ENCODE peak calls at places on chromosomes 6 and 20, in seven cellular contexts. B is K562, H is HCT116, Z is SK-N-SH, R is H1, P is GM12878, V is HepG2. F is an unnamed sample.

GRCh38 chr20:19915111-19915798 is 101.9 kb upstream of the NAA20 start:
- DNase-seq in V (no peak), P (no peak), R (no peak), H (no peak), B (no peak), Z (no peak), F (no peak)

GRCh38 chr6:98716341-98716740 is 118.0 kb upstream of the POU3F2 start:
- DNase-seq in P (no peak), B (no peak), Z (no peak), R (peak; percentile 50), V (peak; percentile 1), H (no peak), F (no peak)

GRCh38 chr6:15713325-15713724 is 50.5 kb upstream of the DTNBP1 start:
- DNase-seq in P (no peak), R (no peak), B (no peak), Z (no peak), H (no peak), V (no peak), F (no peak)

GRCh38 chr6:116586276-116586675 is 15.0 kb downstream of the RWDD1 start:
- DNase-seq in H (no peak), B (no peak), P (no peak), Z (no peak), V (no peak), R (no peak), F (no peak)

GRCh38 chr6:24667378-24667803 is 514 bp downstream of the ACOT13 start:
- DNase-seq in P (no peak), V (peak; percentile 54), B (peak; percentile 51), R (no peak), Z (peak; percentile 11), H (no peak), F (no peak)

GRCh38 chr6:158770533-158770932 is 48.6 kb downstream of the EZR start:
- DNase-seq in Z (no peak), V (no peak), B (no peak), R (no peak), H (no peak), P (no peak), F (no peak)

GRCh38 chr20:47950103-47950502 is 164.8 kb upstream of the SULF2 start:
- DNase-seq in H (no peak), R (no peak), V (no peak), P (no peak), B (peak; percentile 17), Z (peak; percentile 40), F (peak; percentile 14)

GRCh38 chr20:2872304-2873009 is 824 bp upstream of the PTPRA start:
- DNase-seq in Z (peak; percentile 79), P (peak; percentile 20), R (peak; percentile 86), H (no peak), B (peak; percentile 89), V (peak; percentile 63), F (peak; percentile 57)

GRCh38 chr20:40895182-40895581 is 133.4 kb upstream of the TOP1 start:
- DNase-seq in P (no peak), Z (no peak), B (no peak), H (no peak), V (no peak), R (no peak), F (no peak)

GRCh38 chr6:68108243-68108835 is 526.7 kb upstream of the ADGRB3 start:
- DNase-seq in H (no peak), Z (no peak), B (peak; percentile 43), V (no peak), R (no peak), P (no peak), F (no peak)

GRCh38 chr6:170405311-170405975 is 98.9 kb downstream of the FAM120B start:
- DNase-seq in P (no peak), Z (no peak), R (no peak), V (no peak), B (no peak), H (no peak), F (no peak)

GRCh38 chr6:116446399-116446798 is 14.8 kb upstream of the CALHM6 start:
- DNase-seq in R (no peak), B (no peak), V (no peak), P (no peak), H (no peak), Z (no peak), F (no peak)

GRCh38 chr6:140752234-140752633 is 1377.8 kb upstream of the CITED2 start:
- DNase-seq in V (no peak), Z (no peak), P (no peak), B (no peak), H (no peak), R (no peak), F (no peak)

GRCh38 chr6:747921-748320 is 55.0 kb upstream of the EXOC2 start:
- DNase-seq in V (no peak), R (no peak), P (no peak), B (no peak), Z (no peak), H (no peak), F (no peak)

GRCh38 chr20:58627212-58628072 is 23.6 kb upstream of the STX16 start:
- DNase-seq in R (no peak), V (no peak), Z (no peak), H (no peak), B (no peak), P (no peak), F (no peak)

GRCh38 chr6:57242505-57242904 is 20.4 kb upstream of the RAB23 start:
- DNase-seq in B (no peak), P (no peak), R (no peak), H (no peak), V (peak; percentile 40), Z (no peak), F (no peak)

GRCh38 chr20:3146732-3147341 is 12.8 kb downstream of the FASTKD5 start:
- DNase-seq in V (no peak), H (no peak), P (no peak), Z (no peak), R (no peak), B (no peak), F (no peak)

GRCh38 chr6:11615214-11615602 is 77.7 kb downstream of the TMEM170B start:
- DNase-seq in R (no peak), B (no peak), P (no peak), Z (no peak), H (no peak), V (no peak), F (no peak)

DNA sequence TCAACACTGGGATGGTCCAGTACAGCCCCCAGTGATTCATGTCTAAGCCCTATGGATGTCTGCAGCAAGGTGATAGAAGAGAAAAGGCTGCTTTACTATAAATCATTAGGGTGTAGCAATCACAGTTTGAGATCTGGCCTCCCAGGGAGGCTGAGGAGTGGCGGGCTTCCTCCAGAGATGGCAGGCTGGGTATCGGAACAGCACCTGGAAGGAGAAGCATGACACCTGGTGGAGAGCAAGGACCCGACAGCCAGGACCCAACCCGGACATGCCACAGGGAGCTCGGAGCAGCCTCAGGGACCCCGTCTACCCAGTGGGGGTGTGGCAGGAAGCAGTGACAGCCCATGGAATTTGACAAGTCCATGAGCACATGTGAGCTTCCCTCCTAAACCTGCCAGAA is 114.8 kb upstream of the CD93 start:
- DNase-seq in V (peak; percentile 62), H (peak; percentile 48), B (peak; percentile 60), Z (peak; percentile 16), P (no peak), R (peak; percentile 70), F (peak; percentile 60)
- TF ChIP-seq JUND in V (no peak), H (no peak), B (no peak), Z (no peak), P (no peak), R (no peak), F (no peak)

GRCh38 chr6:101070044-101070608 is 189.0 kb upstream of the ASCC3 start:
- DNase-seq in H (no peak), P (no peak), R (no peak), B (no peak), V (no peak), Z (no peak), F (no peak)

GRCh38 chr6:101066481-101066880 is 185.4 kb upstream of the ASCC3 start:
- DNase-seq in V (no peak), H (no peak), Z (no peak), P (no peak), B (no peak), R (no peak), F (no peak)

GRCh38 chr6:101069191-101069795 is 188.2 kb upstream of the ASCC3 start:
- DNase-seq in B (no peak), V (no peak), Z (no peak), R (no peak), H (no peak), P (no peak), F (peak; percentile 5)
- TF ChIP-seq JUND in B (no peak), V (no peak), Z (no peak), R (no peak), H (no peak), P (no peak), F (no peak)

DNA sequence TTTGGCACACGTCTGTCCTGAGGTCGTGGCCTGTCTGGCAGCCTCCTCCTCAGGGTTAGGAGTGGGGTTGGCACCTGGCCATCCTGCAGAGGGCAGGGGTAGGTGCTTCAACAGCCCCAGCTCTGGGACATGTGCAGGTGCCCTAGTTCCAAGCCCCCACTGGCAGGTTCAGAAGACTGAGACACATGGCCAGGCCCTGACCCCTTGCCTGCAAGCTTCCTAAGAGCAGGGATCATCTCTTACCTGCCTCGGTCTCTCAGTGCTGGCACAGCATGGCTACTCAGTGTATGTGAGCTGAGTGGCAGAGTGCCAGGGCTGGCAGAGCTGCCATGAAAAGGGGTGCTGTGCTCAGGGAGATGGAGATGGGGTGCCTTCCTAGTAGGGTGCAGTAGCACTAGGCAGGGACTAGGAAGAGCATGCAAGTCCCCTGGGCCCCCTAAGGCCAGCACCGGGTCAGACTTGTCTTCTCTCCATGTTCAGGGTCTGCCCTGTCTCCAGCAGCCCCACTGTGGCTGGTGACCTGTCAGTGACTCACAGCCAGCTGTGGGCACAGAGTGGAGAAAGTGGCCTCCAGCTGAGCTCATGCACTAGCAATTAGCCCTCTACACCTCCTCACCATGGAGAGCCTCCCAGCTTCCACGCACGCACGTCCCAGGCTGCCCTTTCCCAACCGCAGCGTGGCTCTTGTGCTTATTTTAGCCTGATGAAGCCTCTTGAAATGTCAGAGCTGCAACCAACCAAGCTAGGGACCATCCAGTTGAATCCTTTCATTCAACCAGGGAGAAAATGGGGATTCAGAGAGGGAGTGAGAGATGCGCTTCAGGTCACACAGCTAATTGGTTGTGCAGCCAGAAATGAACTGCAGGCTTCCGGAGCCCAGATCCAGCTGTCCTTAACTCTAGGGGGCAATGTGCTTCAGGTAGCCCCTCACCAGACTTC is 116.6 kb downstream of the MRPL14 start:
- DNase-seq in B (no peak), H (peak; percentile 74), V (no peak), Z (no peak), R (no peak), P (no peak), F (no peak)
- TF ChIP-seq JUND in B (no peak), H (no peak), V (no peak), Z (no peak), R (no peak), P (no peak), F (no peak)

DNA sequence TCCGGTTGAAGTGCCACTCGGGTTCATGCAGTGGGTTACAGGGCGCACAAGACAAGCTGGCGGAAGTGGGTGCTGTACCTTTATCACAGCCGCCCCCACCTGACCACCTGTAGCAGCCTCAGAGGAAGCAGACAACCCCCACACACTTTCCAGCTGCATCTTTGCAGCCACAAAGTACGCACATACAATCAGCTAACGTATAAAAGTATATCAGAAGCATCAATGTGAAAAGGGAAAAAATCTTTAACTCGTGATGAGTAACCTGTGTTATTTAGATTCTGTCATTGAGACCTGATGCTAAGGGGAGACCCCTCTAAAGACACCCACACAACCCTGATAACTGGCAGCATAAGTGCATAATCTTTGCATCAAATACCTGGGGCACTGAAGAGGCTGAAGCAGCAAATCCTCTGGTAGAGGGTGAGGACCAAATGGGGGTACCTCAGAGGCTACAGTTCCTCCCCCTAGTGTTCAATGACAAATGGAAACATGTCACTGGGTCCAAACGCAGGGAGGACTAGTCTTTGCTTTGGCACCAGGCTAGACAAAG is 22.1 kb downstream of the BACH2 start:
- DNase-seq in R (no peak), Z (no peak), H (no peak), V (no peak), P (no peak), B (no peak), F (no peak)
- TF ChIP-seq JUND in R (no peak), Z (no peak), H (no peak), V (no peak), P (no peak), B (no peak), F (no peak)

F was measured in T47D.